ENCODE peak calls at places on chromosomes 11 and 22, in five cellular contexts. One of them, this sample, is unnamed.
A peak's percentile ranks its signal among the peaks of the same experiment; 100 is the strongest.

GRCh38 chr22:30104501-30105156 is 24.4 kb downstream of the HORMAD2 start:
- DNase-seq in amygdala: no peak
- DNase-seq in fibroblast of the aortic adventitia: peak; percentile 19
- DNase-seq in lower lobe of right lung: no peak
- DNase-seq in PC-3: peak; percentile 12
- DNase-seq in this sample: no peak

GRCh38 chr11:17021550-17021949 is 7.3 kb upstream of the PLEKHA7 start:
- DNase-seq in fibroblast of the aortic adventitia: no peak
- DNase-seq in amygdala: no peak
- DNase-seq in PC-3: no peak
- DNase-seq in lower lobe of right lung: no peak
- DNase-seq in this sample: peak; percentile 49

GRCh38 chr11:95853138-95853537 is 62.8 kb downstream of the CEP57 start:
- DNase-seq in amygdala: no peak
- DNase-seq in fibroblast of the aortic adventitia: no peak
- DNase-seq in PC-3: no peak
- DNase-seq in lower lobe of right lung: no peak
- DNase-seq in this sample: no peak

GRCh38 chr11:19117760-19118097 is 761 bp downstream of the ZDHHC13 start:
- DNase-seq in amygdala: no peak
- DNase-seq in fibroblast of the aortic adventitia: peak; percentile 37
- DNase-seq in lower lobe of right lung: no peak
- DNase-seq in PC-3: no peak
- DNase-seq in this sample: no peak

GRCh38 chr11:96524475-96524874 is 134.7 kb downstream of the JRKL start:
- DNase-seq in PC-3: no peak
- DNase-seq in lower lobe of right lung: no peak
- DNase-seq in fibroblast of the aortic adventitia: peak; percentile 9
- DNase-seq in amygdala: no peak
- DNase-seq in this sample: no peak

GRCh38 chr11:133533205-133533604 is 904 bp upstream of the OPCML start:
- DNase-seq in lower lobe of right lung: no peak
- DNase-seq in PC-3: no peak
- DNase-seq in amygdala: no peak
- DNase-seq in fibroblast of the aortic adventitia: no peak
- DNase-seq in this sample: no peak

GRCh38 chr11:86698634-86699033 is 26.2 kb upstream of the ME3 start:
- DNase-seq in fibroblast of the aortic adventitia: no peak
- DNase-seq in amygdala: no peak
- DNase-seq in lower lobe of right lung: no peak
- DNase-seq in PC-3: no peak
- DNase-seq in this sample: no peak

GRCh38 chr11:70246196-70246595 is 24.3 kb upstream of the PPFIA1 start:
- DNase-seq in PC-3: no peak
- DNase-seq in amygdala: no peak
- DNase-seq in lower lobe of right lung: no peak
- DNase-seq in fibroblast of the aortic adventitia: peak; percentile 30
- DNase-seq in this sample: no peak

GRCh38 chr11:6612816-6613136 is 760 bp upstream of the TAF10 start:
- DNase-seq in fibroblast of the aortic adventitia: no peak
- DNase-seq in PC-3: no peak
- DNase-seq in amygdala: no peak
- DNase-seq in lower lobe of right lung: no peak
- DNase-seq in this sample: no peak

GRCh38 chr11:26849009-26849408 is 127.1 kb upstream of the SLC5A12 start:
- DNase-seq in amygdala: no peak
- DNase-seq in PC-3: no peak
- DNase-seq in fibroblast of the aortic adventitia: peak; percentile 51
- DNase-seq in lower lobe of right lung: peak; percentile 56
- DNase-seq in this sample: no peak

GRCh38 chr22:31179345-31179744 is 19.4 kb downstream of the RNF185 start:
- DNase-seq in amygdala: no peak
- DNase-seq in PC-3: peak; percentile 92
- DNase-seq in fibroblast of the aortic adventitia: no peak
- DNase-seq in lower lobe of right lung: no peak
- DNase-seq in this sample: no peak

GRCh38 chr11:130216591-130217132 is 57.1 kb downstream of the ST14 start:
- DNase-seq in amygdala: no peak
- DNase-seq in PC-3: no peak
- DNase-seq in fibroblast of the aortic adventitia: no peak
- DNase-seq in lower lobe of right lung: peak; percentile 37
- DNase-seq in this sample: no peak

GRCh38 chr22:20223421-20224245 is 44.5 kb downstream of the RTN4R start:
- DNase-seq in lower lobe of right lung: no peak
- DNase-seq in fibroblast of the aortic adventitia: no peak
- DNase-seq in amygdala: no peak
- DNase-seq in PC-3: no peak
- DNase-seq in this sample: no peak

GRCh38 chr11:130180491-130180890 is 20.9 kb downstream of the ST14 start:
- DNase-seq in fibroblast of the aortic adventitia: peak; percentile 54
- DNase-seq in amygdala: no peak
- DNase-seq in lower lobe of right lung: peak; percentile 43
- DNase-seq in PC-3: peak; percentile 54
- DNase-seq in this sample: no peak

GRCh38 chr11:13343931-13344717 is 66.5 kb downstream of the BMAL1 start:
- DNase-seq in lower lobe of right lung: no peak
- DNase-seq in PC-3: peak; percentile 88
- DNase-seq in amygdala: peak; percentile 32
- DNase-seq in fibroblast of the aortic adventitia: peak; percentile 85
- DNase-seq in this sample: peak; percentile 63

GRCh38 chr11:134741453-134742227 is 329.6 kb upstream of the B3GAT1 start:
- DNase-seq in amygdala: no peak
- DNase-seq in fibroblast of the aortic adventitia: peak; percentile 29
- DNase-seq in PC-3: no peak
- DNase-seq in lower lobe of right lung: no peak
- DNase-seq in this sample: no peak

GRCh38 chr11:92826136-92826535 is 143.3 kb upstream of the MTNR1B start:
- DNase-seq in fibroblast of the aortic adventitia: no peak
- DNase-seq in lower lobe of right lung: no peak
- DNase-seq in amygdala: no peak
- DNase-seq in PC-3: peak; percentile 28
- DNase-seq in this sample: no peak

GRCh38 chr22:27853404-27853803 is 51.8 kb upstream of the MN1 start:
- DNase-seq in fibroblast of the aortic adventitia: no peak
- DNase-seq in lower lobe of right lung: no peak
- DNase-seq in amygdala: no peak
- DNase-seq in PC-3: no peak
- DNase-seq in this sample: no peak

GRCh38 chr22:22229683-22230420 is 14.7 kb upstream of the VPREB1 start:
- DNase-seq in fibroblast of the aortic adventitia: no peak
- DNase-seq in lower lobe of right lung: no peak
- DNase-seq in amygdala: no peak
- DNase-seq in PC-3: no peak
- DNase-seq in this sample: no peak